ENCODE peak calls at places on chromosomes 7 and 10, in nine cellular contexts. O, R, Z, Y, I, M, C, N and V are unnamed samples.

GRCh38 chr7:69817096-69817495 is 218.8 kb downstream of the AUTS2 start:
- DNase-seq in O (no peak), R (no peak), Z (no peak), Y (no peak), I (no peak), M (no peak), C (no peak), N (no peak), V (no peak)

GRCh38 chr10:132786529-132787252 is 744 bp upstream of the NKX6-2 start:
- DNase-seq in O (no peak), R (no peak), Z (no peak), Y (no peak), I (no peak), M (no peak), C (no peak), N (no peak), V (no peak)

GRCh38 chr7:139734395-139734794 is 43.4 kb downstream of the HIPK2 start:
- DNase-seq in O (peak), R (no peak), Z (no peak), Y (peak), I (no peak), M (no peak), C (peak), N (no peak), V (no peak)

GRCh38 chr10:125177641-125178640 is 17.6 kb upstream of the CTBP2 start:
- DNase-seq in O (no peak), R (no peak), Z (no peak), Y (no peak), I (no peak), M (no peak), C (no peak), N (no peak), V (no peak)

GRCh38 chr10:122246830-122247520 is 24.1 kb upstream of the BTBD16 start:
- DNase-seq in O (no peak), R (no peak), Z (no peak), Y (no peak), I (no peak), M (no peak), C (no peak), N (no peak), V (no peak)

GRCh38 chr10:86367339-86367951 is 850 bp upstream of the GRID1 start:
- DNase-seq in O (no peak), R (peak), Z (no peak), Y (no peak), I (no peak), M (no peak), C (no peak), N (no peak), V (peak)

GRCh38 chr10:104580321-104580720 is 60.8 kb upstream of the SORCS3 start:
- DNase-seq in O (no peak), R (no peak), Z (no peak), Y (no peak), I (no peak), M (no peak), C (no peak), N (no peak), V (no peak)

GRCh38 chr10:34184901-34185386 is 630.2 kb downstream of the PARD3 start:
- DNase-seq in O (no peak), R (no peak), Z (no peak), Y (no peak), I (no peak), M (no peak), C (no peak), N (no peak), V (no peak)

DNA sequence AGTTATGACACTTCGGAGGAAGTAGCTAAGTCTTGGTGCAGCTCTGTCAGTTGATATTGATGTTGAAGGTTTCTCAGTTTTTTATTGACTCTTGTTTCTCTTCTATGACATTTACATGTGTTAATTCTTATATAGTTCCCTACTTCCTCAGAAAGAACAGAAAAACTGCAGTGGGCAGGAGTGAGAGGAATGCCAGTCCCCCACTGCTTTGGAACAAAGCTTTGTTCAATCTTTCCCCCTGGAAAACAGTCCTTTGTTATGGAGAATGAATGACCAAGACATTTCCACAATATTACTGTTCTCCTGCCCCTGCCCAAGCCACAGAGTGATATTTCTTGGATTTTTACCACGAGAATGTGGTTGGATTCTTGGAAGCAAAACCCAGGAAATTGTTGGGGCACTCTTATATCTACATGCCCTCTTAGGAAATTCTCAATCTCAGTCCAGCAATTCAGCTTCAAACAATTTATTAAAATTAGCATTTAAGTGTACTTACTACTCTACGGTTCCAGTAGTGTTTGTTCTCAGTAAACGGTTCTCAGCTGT is 258.0 kb upstream of the KCND2 start:
- DNase-seq in O (no peak), R (peak), Z (no peak), Y (no peak), I (no peak), M (no peak), C (no peak), N (peak), V (no peak)
- H3K27ac ChIP-seq in O (no peak), R (peak), Z (no peak), Y (no peak), I (no peak), M (no peak), C (no peak), N (no peak), V (no peak)

GRCh38 chr7:91249506-91250233 is 14.6 kb upstream of the FZD1 start:
- DNase-seq in O (peak), R (no peak), Z (no peak), Y (no peak), I (no peak), M (no peak), C (no peak), N (no peak), V (no peak)
- H3K27ac ChIP-seq in O (peak), R (no peak), Z (no peak), Y (no peak), I (no peak), M (no peak), C (no peak), N (no peak), V (no peak)

GRCh38 chr7:158258411-158259130 is 329.1 kb downstream of the PTPRN2 start:
- DNase-seq in O (no peak), R (no peak), Z (no peak), Y (no peak), I (no peak), M (no peak), C (no peak), N (no peak), V (no peak)
- H3K27ac ChIP-seq in O (no peak), R (no peak), Z (no peak), Y (no peak), I (no peak), M (no peak), C (no peak), N (no peak), V (no peak)

GRCh38 chr10:91051834-91052233 is 130.9 kb upstream of the ANKRD1 start:
- DNase-seq in O (no peak), R (no peak), Z (no peak), Y (peak), I (no peak), M (no peak), C (peak), N (no peak), V (no peak)
- H3K27ac ChIP-seq in O (no peak), R (no peak), Z (no peak), Y (no peak), I (no peak), M (no peak), C (no peak), N (no peak), V (peak)

GRCh38 chr7:141427134-141427533 is 124.1 kb upstream of the AGK start:
- DNase-seq in O (no peak), R (no peak), Z (no peak), Y (no peak), I (no peak), M (no peak), C (no peak), N (no peak), V (no peak)

GRCh38 chr7:141433698-141434097 is 117.5 kb upstream of the AGK start:
- DNase-seq in O (no peak), R (no peak), Z (no peak), Y (no peak), I (no peak), M (no peak), C (peak), N (no peak), V (no peak)

GRCh38 chr7:141430426-141431142 is 120.6 kb upstream of the AGK start:
- DNase-seq in O (no peak), R (peak), Z (no peak), Y (no peak), I (no peak), M (no peak), C (peak), N (no peak), V (no peak)

GRCh38 chr7:141436676-141437075 is 114.5 kb upstream of the AGK start:
- DNase-seq in O (no peak), R (no peak), Z (no peak), Y (no peak), I (no peak), M (no peak), C (no peak), N (no peak), V (no peak)

GRCh38 chr7:141431143-141431479 is 120.1 kb upstream of the AGK start:
- DNase-seq in O (no peak), R (no peak), Z (no peak), Y (no peak), I (no peak), M (no peak), C (no peak), N (no peak), V (no peak)
- H3K27ac ChIP-seq in O (no peak), R (peak), Z (no peak), Y (no peak), I (no peak), M (no peak), C (no peak), N (no peak), V (no peak)

DNA sequence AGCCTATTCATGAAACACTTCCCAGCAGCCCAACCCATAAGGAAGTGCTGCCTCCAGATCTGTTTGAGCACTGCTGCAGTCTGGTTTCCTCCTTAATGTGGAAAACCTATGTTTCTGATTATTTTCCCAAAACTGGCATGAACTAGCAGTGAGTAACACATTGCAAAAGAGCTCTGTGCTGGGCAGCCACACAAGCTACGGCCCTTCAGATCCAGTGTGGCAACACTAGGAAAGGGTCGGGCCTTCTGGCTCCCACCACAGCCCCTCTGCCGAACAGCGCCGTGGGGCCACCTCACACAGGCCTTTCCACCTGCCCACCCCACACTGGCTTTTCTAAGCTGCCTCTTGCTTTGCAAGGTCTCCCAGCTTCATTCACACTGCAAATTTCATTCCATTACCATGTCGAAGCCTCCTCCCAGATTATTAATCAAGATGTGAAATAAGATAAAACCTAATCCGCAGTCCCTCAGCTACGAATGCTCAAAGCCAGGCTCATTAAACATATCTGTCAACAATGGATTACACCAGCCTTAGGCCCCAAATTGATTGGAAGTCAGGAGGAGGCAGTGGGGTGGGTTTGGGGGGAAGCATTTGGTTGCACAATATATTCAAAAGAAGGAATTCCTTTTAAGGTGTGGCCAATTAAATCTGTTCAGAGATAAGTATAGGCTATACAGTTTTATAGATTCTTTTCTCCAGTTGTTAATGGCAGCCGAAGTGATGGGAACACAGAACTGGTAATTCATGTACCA is 223.8 kb downstream of the MTERF1 start:
- DNase-seq in O (no peak), R (no peak), Z (no peak), Y (no peak), I (no peak), M (no peak), C (no peak), N (no peak), V (no peak)
- H3K27ac ChIP-seq in O (peak), R (no peak), Z (no peak), Y (no peak), I (peak), M (no peak), C (no peak), N (no peak), V (no peak)